ENCODE peak calls at places on chromosomes 4 and X, in six cellular contexts. P is H9, V is mesenchymal stem cell, R is neuronal stem cell, O is H1, W is trophoblast cell. Y is an unnamed sample.

GRCh38 chrX:122279746-122280145 is 904.3 kb upstream of the GRIA3 start:
- DNase-seq in V (no peak), P (no peak), O (no peak), W (no peak), R (no peak), Y (no peak)

GRCh38 chrX:81377329-81377728 is 175.4 kb downstream of the SH3BGRL start:
- DNase-seq in W (no peak), P (no peak), R (peak; percentile 8), V (peak; percentile 20), O (no peak), Y (peak; percentile 27)

GRCh38 chrX:53000447-53001208 is 42.3 kb upstream of the FAM156A start:
- DNase-seq in P (no peak), R (no peak), V (no peak), W (no peak), O (no peak), Y (no peak)

GRCh38 chrX:49163555-49164419 is 1.2 kb downstream of the MAGIX start:
- DNase-seq in W (peak; percentile 79), P (peak; percentile 89), R (peak; percentile 71), V (peak; percentile 84), O (peak; percentile 85), Y (peak; percentile 73)

GRCh38 chr4:53651142-53651720 is 59.9 kb upstream of the LNX1 start:
- DNase-seq in R (no peak), W (no peak), O (no peak), V (no peak), P (no peak), Y (peak; percentile 21)

GRCh38 chrX:38271154-38271716 is 50.6 kb upstream of the SRPX start:
- DNase-seq in P (no peak), W (no peak), V (no peak), R (no peak), O (no peak), Y (no peak)

GRCh38 chrX:95666056-95666455 is 1018.6 kb upstream of the DIAPH2 start:
- DNase-seq in P (no peak), W (no peak), V (no peak), R (no peak), O (no peak), Y (no peak)

GRCh38 chr4:124641715-124642380 is 70.7 kb downstream of the ANKRD50 start:
- DNase-seq in W (no peak), V (peak; percentile 54), O (no peak), R (no peak), P (no peak), Y (peak; percentile 94)

GRCh38 chr4:40576651-40577480 is 52.8 kb downstream of the RBM47 start:
- DNase-seq in R (no peak), O (no peak), V (peak; percentile 97), W (peak; percentile 93), P (no peak), Y (peak; percentile 91)

GRCh38 chrX:110412971-110413726 is 54.5 kb downstream of the RTL9 start:
- DNase-seq in V (peak; percentile 76), O (peak; percentile 75), R (peak; percentile 70), P (peak; percentile 81), W (peak; percentile 50), Y (peak; percentile 65)

GRCh38 chrX:97039363-97040029 is 155.8 kb downstream of the RPA4 start:
- DNase-seq in P (no peak), O (no peak), V (peak; percentile 2), R (no peak), W (no peak), Y (peak; percentile 26)

GRCh38 chrX:12469296-12469695 is 321.9 kb upstream of the PRPS2 start:
- DNase-seq in V (no peak), R (no peak), O (no peak), W (no peak), P (no peak), Y (no peak)

GRCh38 chrX:9318213-9318612 is 146.6 kb upstream of the TBL1X start:
- DNase-seq in R (no peak), P (no peak), V (no peak), W (no peak), O (no peak), Y (no peak)

GRCh38 chrX:40685352-40685918 is 38.1 kb upstream of the CXorf38 start:
- DNase-seq in V (no peak), W (no peak), O (no peak), R (no peak), P (no peak), Y (no peak)

GRCh38 chrX:20215565-20215964 is 51.1 kb downstream of the RPS6KA3 start:
- DNase-seq in O (no peak), W (no peak), V (no peak), R (no peak), P (no peak), Y (no peak)

GRCh38 chrX:56782791-56783449 is 53.9 kb downstream of the NBDY start:
- DNase-seq in V (no peak), P (no peak), W (no peak), R (no peak), O (no peak), Y (no peak)

GRCh38 chr4:160038560-160038959 is 935.7 kb downstream of the RAPGEF2 start:
- DNase-seq in V (no peak), R (no peak), W (no peak), O (no peak), P (no peak), Y (no peak)

GRCh38 chr4:145380123-145380522 is 101.5 kb upstream of the SMAD1 start:
- DNase-seq in W (no peak), R (no peak), O (no peak), P (no peak), V (no peak), Y (no peak)

GRCh38 chr4:54085284-54085683 is 14.7 kb upstream of the GSX2 start:
- DNase-seq in R (no peak), V (peak; percentile 89), W (no peak), P (no peak), O (no peak), Y (peak; percentile 92)

GRCh38 chrX:6448003-6448402 is 86.9 kb downstream of the VCX3A start:
- DNase-seq in O (no peak), P (no peak), V (no peak), W (no peak), R (no peak), Y (no peak)

GRCh38 chrX:40012800-40013682 is 84.7 kb downstream of the BCOR start:
- DNase-seq in P (peak; percentile 64), R (no peak), O (peak; percentile 54), V (peak; percentile 81), W (no peak), Y (peak; percentile 35)

GRCh38 chr4:153067376-153067775 is 131.3 kb downstream of the FHDC1 start:
- DNase-seq in W (no peak), R (no peak), P (no peak), O (no peak), V (peak; percentile 78), Y (peak; percentile 45)

GRCh38 chrX:55486736-55487135 is 2.9 kb downstream of the USP51 start:
- DNase-seq in O (no peak), V (no peak), P (no peak), R (no peak), W (no peak), Y (no peak)

GRCh38 chr4:73727685-73728084 is 12.7 kb upstream of the CXCL8 start:
- DNase-seq in W (peak; percentile 72), O (no peak), V (no peak), R (no peak), P (no peak), Y (no peak)

GRCh38 chr4:75490155-75490554 is 24.0 kb downstream of the RCHY1 start:
- DNase-seq in V (peak; percentile 61), O (no peak), W (no peak), R (no peak), P (no peak), Y (peak; percentile 65)

GRCh38 chr4:86498560-86499166 is 95.5 kb upstream of the PTPN13 start:
- DNase-seq in O (no peak), P (no peak), R (no peak), W (no peak), V (peak; percentile 65), Y (peak; percentile 68)

GRCh38 chr4:173883821-173884220 is 353.8 kb upstream of the HAND2 start:
- DNase-seq in P (no peak), V (peak; percentile 26), O (no peak), R (no peak), W (no peak), Y (peak; percentile 71)

GRCh38 chrX:23223169-23223568 is 111.5 kb upstream of the PTCHD1 start:
- DNase-seq in R (no peak), P (no peak), V (no peak), W (peak; percentile 1), O (no peak), Y (no peak)

GRCh38 chrX:23228950-23229448 is 105.7 kb upstream of the PTCHD1 start:
- DNase-seq in P (no peak), O (no peak), W (no peak), V (no peak), R (no peak), Y (no peak)

DNA sequence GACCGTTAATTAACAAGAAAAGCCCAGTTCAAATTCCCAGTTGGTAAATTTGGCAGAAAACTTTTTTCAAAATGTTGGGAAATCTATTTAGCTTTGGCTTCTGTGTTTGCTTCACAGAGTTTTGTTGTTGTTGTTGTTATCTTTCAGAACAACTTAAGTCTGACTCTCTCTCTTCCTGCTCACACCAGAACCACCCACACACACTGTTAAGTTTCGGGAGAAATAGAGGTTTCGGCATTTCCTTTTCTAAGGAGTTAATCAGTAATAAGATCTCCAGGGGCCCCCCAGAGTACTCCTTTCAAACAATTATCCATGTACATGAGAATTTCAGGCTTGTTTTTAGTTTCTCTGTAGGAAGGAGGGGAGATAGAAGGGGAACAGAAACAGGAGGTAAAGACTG is 106.2 kb upstream of the PTCHD1 start:
- DNase-seq in W (no peak), P (no peak), R (no peak), O (no peak), V (no peak), Y (no peak)
- H3K14ac ChIP-seq in W (no peak overlapping the region), P (no peak overlapping the region), R (no peak overlapping the region), O (no peak overlapping the region), V (no peak overlapping the region), Y (no peak overlapping the region)

GRCh38 chr4:24395937-24396336 is 188.4 kb downstream of the DHX15 start:
- DNase-seq in P (peak; percentile 45), O (no peak), W (peak; percentile 37), R (no peak), V (no peak), Y (no peak)
- H3K14ac ChIP-seq in P (no peak overlapping the region), O (no peak overlapping the region), W (no peak overlapping the region), R (no peak overlapping the region), V (no peak overlapping the region), Y (no peak overlapping the region)

DNA sequence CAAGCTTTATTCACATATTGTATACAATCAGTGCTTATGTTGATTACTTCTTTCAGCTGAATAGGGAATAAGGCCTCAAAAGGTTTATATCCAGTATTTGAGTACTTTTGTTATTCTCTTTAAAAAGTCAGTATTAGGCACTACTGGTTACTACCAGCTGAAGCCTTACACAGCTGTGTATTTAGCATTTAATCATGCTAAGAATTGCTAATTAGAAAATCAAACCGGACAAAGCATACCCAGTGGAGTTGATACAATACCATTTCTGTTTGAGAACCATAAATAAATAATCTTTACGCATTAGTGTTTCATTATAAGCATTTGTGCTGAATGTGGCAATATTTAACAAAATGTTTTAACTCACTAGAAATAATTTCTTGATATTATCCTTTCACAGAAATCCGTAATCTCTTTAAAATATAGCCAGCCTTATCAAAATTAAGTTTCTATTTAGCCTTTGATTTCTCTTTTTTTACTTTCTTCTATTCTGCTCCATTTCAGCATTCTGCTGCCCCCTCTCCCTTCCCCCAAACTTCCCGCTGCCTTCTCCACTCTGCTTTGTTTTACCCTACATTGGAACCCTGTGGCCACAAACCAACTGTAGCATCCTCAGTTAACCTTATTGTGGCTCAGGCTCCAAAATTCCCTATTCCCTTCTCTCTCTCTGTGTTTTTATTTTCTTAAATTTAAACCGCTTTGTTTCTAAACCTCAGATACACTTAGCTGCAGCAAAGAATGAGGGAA is 37.8 kb downstream of the UGT8 start:
- DNase-seq in P (no peak), O (no peak), V (no peak), W (no peak), R (no peak), Y (no peak)
- H3K14ac ChIP-seq in P (no peak overlapping the region), O (no peak overlapping the region), V (no peak overlapping the region), W (no peak overlapping the region), R (no peak overlapping the region), Y (no peak overlapping the region)

GRCh38 chr4:6446538-6447451 is 25.6 kb downstream of the PPP2R2C start:
- DNase-seq in W (no peak), O (no peak), P (no peak), V (no peak), R (no peak), Y (no peak)
- H3K14ac ChIP-seq in W (no peak overlapping the region), O (no peak overlapping the region), P (no peak overlapping the region), V (no peak overlapping the region), R (no peak overlapping the region), Y (no peak overlapping the region)